ENCODE peak calls at places on chromosomes 3 and 15, in eight cellular contexts. Y is left ventricle myocardium inferior, D is uterus, F is coronary artery, S is tibial nerve, Q is OCI-LY7, I is brain microvascular endothelial cell, B is breast epithelium. L is an unnamed sample.

GRCh38 chr15:51342249-51342999 is 969 bp downstream of the GLDN start:
- DNase-seq in Y (no peak), D (no peak), F (no peak), S (no peak), Q (no peak), I (no peak), B (no peak), L (no peak)

GRCh38 chr3:23837691-23838090 is 31.9 kb downstream of the UBE2E1 start:
- DNase-seq in Y (no peak), D (no peak), F (no peak), S (no peak), Q (no peak), I (no peak), B (no peak), L (no peak)

GRCh38 chr15:31261266-31262142 is 65.1 kb upstream of the KLF13 start:
- DNase-seq in Y (no peak), D (peak), F (peak), S (no peak), Q (no peak), I (no peak), B (peak), L (no peak)

GRCh38 chr3:31559872-31560534 is 27.3 kb downstream of the STT3B start:
- DNase-seq in Y (no peak), D (no peak), F (no peak), S (no peak), Q (no peak), I (no peak), B (no peak), L (no peak)

GRCh38 chr3:5806192-5806591 is 618.7 kb downstream of the EDEM1 start:
- DNase-seq in Y (no peak), D (no peak), F (no peak), S (no peak), Q (peak), I (no peak), B (no peak), L (no peak)

GRCh38 chr3:69499899-69500316 is 114.0 kb upstream of the FRMD4B start:
- DNase-seq in Y (peak), D (peak), F (no peak), S (peak), Q (no peak), I (peak), B (no peak), L (no peak)

GRCh38 chr3:197749315-197749600 is 425 bp upstream of the FYTTD1 start:
- DNase-seq in Y (no peak), D (no peak), F (no peak), S (no peak), Q (peak), I (peak), B (no peak), L (peak)

GRCh38 chr3:161403251-161403650 is 31.9 kb upstream of the SPTSSB start:
- DNase-seq in Y (no peak), D (no peak), F (no peak), S (no peak), Q (no peak), I (peak), B (no peak), L (no peak)

GRCh38 chr15:43250785-43251184 is 15.9 kb downstream of the TGM5 start:
- DNase-seq in Y (no peak), D (no peak), F (peak), S (no peak), Q (no peak), I (no peak), B (no peak), L (no peak)

GRCh38 chr3:8301977-8302589 is 199.5 kb upstream of the LMCD1 start:
- DNase-seq in Y (no peak), D (no peak), F (no peak), S (no peak), Q (peak), I (peak), B (no peak), L (no peak)

DNA sequence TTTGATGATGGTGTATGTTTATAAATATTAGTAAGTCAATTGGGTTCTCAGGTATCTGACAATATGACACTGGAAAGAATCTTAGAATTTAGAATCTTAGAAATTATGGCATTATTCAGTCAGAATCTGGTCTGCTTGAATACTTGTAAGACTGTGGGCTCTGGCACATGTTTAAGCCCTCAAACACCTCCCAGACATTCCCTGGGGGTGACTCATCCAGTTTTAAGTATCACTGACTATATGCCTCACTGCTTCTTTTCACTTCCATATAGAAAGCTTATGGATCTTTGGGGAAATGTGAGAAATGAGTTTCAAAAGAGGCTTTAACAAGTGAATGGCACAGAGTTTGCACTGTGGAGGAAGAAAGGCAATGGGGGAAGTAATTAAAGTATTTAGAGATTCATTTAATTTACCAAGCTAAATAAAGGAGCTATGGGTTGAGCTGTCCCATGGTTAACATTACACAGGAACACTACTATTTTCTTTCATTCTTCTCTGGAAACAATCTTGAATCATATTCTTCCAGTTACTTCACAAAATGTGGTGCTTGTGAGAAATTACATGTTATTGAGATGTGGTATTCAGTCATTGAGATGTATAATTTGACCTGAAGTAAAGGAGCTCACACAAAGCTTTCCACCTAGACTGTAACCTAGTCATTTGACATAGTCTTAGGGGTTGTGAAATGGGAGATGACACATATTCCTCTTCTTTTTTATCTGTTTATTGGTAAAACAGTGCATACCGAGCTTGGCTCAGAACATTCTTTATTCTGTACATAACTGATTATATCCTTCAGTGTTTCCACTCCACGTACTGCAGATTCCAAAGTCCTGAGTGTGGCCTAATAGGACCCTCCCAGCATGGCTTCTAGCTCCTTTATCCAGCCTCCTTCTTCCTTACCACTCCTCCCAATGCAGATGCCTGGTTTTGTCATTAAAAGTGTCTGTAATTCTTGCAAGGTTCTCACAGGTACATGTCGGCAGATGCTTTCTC is 544.6 kb upstream of the NECTIN3 start:
- DNase-seq in Y (no peak), D (no peak), F (no peak), S (no peak), Q (no peak), I (peak), B (no peak), L (no peak)
- H3K4me3 ChIP-seq in Y (no peak), D (no peak), F (no peak), S (no peak), Q (no peak), I (no peak), B (no peak), L (no peak)

DNA sequence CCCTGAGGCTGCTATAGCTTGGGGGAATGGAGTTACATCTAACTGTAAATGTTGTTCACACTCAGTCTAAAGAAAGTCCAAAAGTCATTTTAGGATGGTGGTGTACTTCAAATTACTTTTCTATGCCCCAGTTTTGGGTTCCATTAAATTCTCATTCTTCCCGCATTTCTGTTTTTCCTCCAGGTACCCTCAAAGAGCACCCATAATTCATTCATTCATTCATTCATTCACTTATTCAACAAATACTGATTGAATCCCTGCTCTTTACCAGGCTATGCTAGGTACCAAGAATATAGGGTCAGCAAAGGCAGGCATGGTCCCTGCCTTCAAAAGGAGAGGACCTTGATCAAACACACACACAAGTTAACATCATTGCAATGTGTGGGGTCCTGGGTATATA is 76.1 kb downstream of the CCNL1 start:
- DNase-seq in Y (no peak), D (no peak), F (no peak), S (no peak), Q (no peak), I (no peak), B (no peak), L (no peak)
- H3K27ac ChIP-seq in Y (no peak), D (no peak), F (no peak), S (peak), Q (no peak), I (no peak), B (no peak), L (no peak)

GRCh38 chr3:150602426-150603089 is 563 bp upstream of the SELENOT start:
- DNase-seq in Y (no peak), D (no peak), F (no peak), S (no peak), Q (no peak), I (no peak), B (no peak), L (no peak)

GRCh38 chr3:150607267-150608065 is 4.3 kb downstream of the SELENOT start:
- DNase-seq in Y (no peak), D (no peak), F (no peak), S (no peak), Q (no peak), I (no peak), B (no peak), L (no peak)

GRCh38 chr3:150603090-150603887 is at the start of gene SELENOT:
- DNase-seq in Y (peak), D (peak), F (peak), S (peak), Q (peak), I (peak), B (peak), L (peak)

GRCh38 chr3:150603888-150604319 is 783 bp downstream of the SELENOT start:
- DNase-seq in Y (no peak), D (no peak), F (no peak), S (no peak), Q (no peak), I (no peak), B (no peak), L (no peak)

GRCh38 chr3:150605998-150606641 is 3.0 kb downstream of the SELENOT start:
- DNase-seq in Y (no peak), D (no peak), F (no peak), S (no peak), Q (peak), I (no peak), B (no peak), L (no peak)
- H3K4me3 ChIP-seq in Y (no peak), D (no peak), F (peak), S (no peak), Q (peak), I (no peak), B (no peak), L (no peak)

GRCh38 chr3:128082545-128082944 is 30.3 kb downstream of the SEC61A1 start:
- DNase-seq in Y (no peak), D (no peak), F (no peak), S (no peak), Q (no peak), I (no peak), B (no peak), L (no peak)
- H3K27ac ChIP-seq in Y (peak), D (no peak), F (no peak), S (no peak), Q (no peak), I (no peak), B (no peak), L (no peak)

L was measured in effector memory CD4-positive, alpha-beta T cell.